ENCODE peak calls at places on chromosomes 13 and 19, in six cellular contexts. One of them, this sample, is unnamed.

GRCh38 chr13:38223093-38223492 is 126.6 kb upstream of the UFM1 start:
- DNase-seq in DND-41: no peak
- DNase-seq in colonic mucosa: no peak
- DNase-seq in tibial artery: no peak
- DNase-seq in PC-3: peak; percentile 19
- DNase-seq in SJSA1: no peak
- DNase-seq in this sample: no peak

GRCh38 chr13:27978301-27978968 is 9.3 kb upstream of the CDX2 start:
- DNase-seq in DND-41: no peak
- DNase-seq in tibial artery: peak; percentile 35
- DNase-seq in colonic mucosa: peak; percentile 73
- DNase-seq in SJSA1: no peak
- DNase-seq in PC-3: no peak
- DNase-seq in this sample: no peak

GRCh38 chr13:36778083-36778671 is 40.8 kb upstream of the RFXAP start:
- DNase-seq in DND-41: no peak
- DNase-seq in colonic mucosa: no peak
- DNase-seq in PC-3: peak; percentile 17
- DNase-seq in SJSA1: peak; percentile 66
- DNase-seq in tibial artery: no peak
- DNase-seq in this sample: no peak

GRCh38 chr19:2394054-2394668 is 33.2 kb downstream of the TIMM13 start:
- DNase-seq in PC-3: no peak
- DNase-seq in SJSA1: no peak
- DNase-seq in tibial artery: no peak
- DNase-seq in colonic mucosa: peak; percentile 41
- DNase-seq in DND-41: no peak
- DNase-seq in this sample: peak; percentile 29

GRCh38 chr19:31497709-31498108 is 148.5 kb upstream of the TSHZ3 start:
- DNase-seq in SJSA1: peak; percentile 3
- DNase-seq in colonic mucosa: no peak
- DNase-seq in DND-41: no peak
- DNase-seq in PC-3: no peak
- DNase-seq in tibial artery: no peak
- DNase-seq in this sample: no peak

GRCh38 chr13:59391696-59392095 is 772.0 kb downstream of the DIAPH3 start:
- DNase-seq in SJSA1: peak; percentile 55
- DNase-seq in DND-41: peak; percentile 71
- DNase-seq in PC-3: peak; percentile 62
- DNase-seq in colonic mucosa: peak; percentile 67
- DNase-seq in tibial artery: no peak
- DNase-seq in this sample: peak; percentile 77

GRCh38 chr19:7545904-7546303 is 10.4 kb downstream of the PNPLA6 start:
- DNase-seq in PC-3: no peak
- DNase-seq in tibial artery: no peak
- DNase-seq in colonic mucosa: no peak
- DNase-seq in DND-41: no peak
- DNase-seq in SJSA1: no peak
- DNase-seq in this sample: no peak

GRCh38 chr19:51627491-51628138 is 2.6 kb downstream of the SIGLEC5 start:
- DNase-seq in PC-3: no peak
- DNase-seq in SJSA1: no peak
- DNase-seq in DND-41: no peak
- DNase-seq in tibial artery: no peak
- DNase-seq in colonic mucosa: no peak
- DNase-seq in this sample: no peak

GRCh38 chr13:38417727-38418126 is 68.1 kb downstream of the UFM1 start:
- DNase-seq in DND-41: no peak
- DNase-seq in tibial artery: no peak
- DNase-seq in SJSA1: peak; percentile 35
- DNase-seq in PC-3: peak; percentile 73
- DNase-seq in colonic mucosa: no peak
- DNase-seq in this sample: no peak

GRCh38 chr19:18590273-18591272 is 2.0 kb downstream of the REX1BD start:
- DNase-seq in PC-3: no peak
- DNase-seq in colonic mucosa: no peak
- DNase-seq in SJSA1: no peak
- DNase-seq in tibial artery: peak; percentile 85
- DNase-seq in DND-41: peak; percentile 25
- DNase-seq in this sample: peak; percentile 21
- H3K4me3 ChIP-seq in PC-3: peak overlapping the region; percentile 79
- H3K4me3 ChIP-seq in colonic mucosa: no peak overlapping the region
- H3K4me3 ChIP-seq in SJSA1: no peak overlapping the region
- H3K4me3 ChIP-seq in tibial artery: no peak overlapping the region
- H3K4me3 ChIP-seq in DND-41: no peak overlapping the region
- H3K4me3 ChIP-seq in this sample: no peak overlapping the region

DNA sequence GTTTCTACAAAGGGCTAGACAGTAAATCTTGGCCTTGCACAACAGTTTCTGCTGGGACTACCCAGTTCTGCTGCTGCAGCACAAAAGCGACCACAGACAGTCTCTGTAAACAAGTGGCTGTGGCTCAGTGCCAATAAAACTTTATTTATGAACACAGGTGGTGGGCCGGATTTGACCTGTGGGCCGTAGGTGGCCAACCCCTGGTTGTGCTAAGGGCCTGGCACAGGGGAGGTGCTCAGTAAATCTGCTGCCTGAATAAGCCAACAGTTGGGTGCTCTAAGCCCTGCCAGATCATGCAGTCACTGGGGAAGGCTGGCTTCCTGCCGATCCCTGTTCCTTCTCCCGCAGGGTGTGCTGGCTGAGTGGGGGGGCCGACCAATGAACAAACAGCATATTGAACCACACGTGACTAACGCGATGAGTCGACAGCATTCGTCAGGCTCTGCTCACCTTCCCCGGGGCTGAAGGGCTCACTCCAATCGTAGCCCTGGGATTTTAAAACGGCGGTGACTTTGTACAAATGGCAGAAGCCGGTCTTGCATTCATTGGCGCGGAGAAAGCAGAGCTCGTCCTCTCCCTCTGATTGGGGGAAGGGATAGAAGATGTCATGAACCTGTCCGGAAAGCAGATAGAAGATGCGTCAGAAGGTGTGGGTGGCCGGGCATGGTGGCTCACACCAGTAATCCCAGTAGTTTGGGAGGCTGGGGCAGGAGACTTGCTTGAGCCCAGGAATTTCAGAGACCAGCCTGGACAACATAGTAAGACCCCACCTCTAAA is 24.3 kb upstream of the MYDGF start:
- DNase-seq in PC-3: peak; percentile 100
- DNase-seq in DND-41: no peak
- DNase-seq in SJSA1: peak; percentile 93
- DNase-seq in colonic mucosa: no peak
- DNase-seq in tibial artery: no peak
- DNase-seq in this sample: no peak
- H3K4me3 ChIP-seq in PC-3: peak overlapping the region; percentile 1
- H3K4me3 ChIP-seq in DND-41: no peak overlapping the region
- H3K4me3 ChIP-seq in SJSA1: no peak overlapping the region
- H3K4me3 ChIP-seq in colonic mucosa: no peak overlapping the region
- H3K4me3 ChIP-seq in tibial artery: no peak overlapping the region
- H3K4me3 ChIP-seq in this sample: no peak overlapping the region

GRCh38 chr13:112968380-112968909 is 569 bp upstream of the MCF2L start:
- DNase-seq in SJSA1: no peak
- DNase-seq in colonic mucosa: peak; percentile 78
- DNase-seq in PC-3: peak; percentile 41
- DNase-seq in DND-41: peak; percentile 38
- DNase-seq in tibial artery: peak; percentile 60
- DNase-seq in this sample: peak; percentile 69

GRCh38 chr13:112966776-112967175 is 2.2 kb upstream of the MCF2L start:
- DNase-seq in colonic mucosa: no peak
- DNase-seq in PC-3: no peak
- DNase-seq in DND-41: no peak
- DNase-seq in tibial artery: peak; percentile 37
- DNase-seq in SJSA1: no peak
- DNase-seq in this sample: no peak

GRCh38 chr13:112969692-112970338 is 801 bp downstream of the MCF2L start:
- DNase-seq in tibial artery: no peak
- DNase-seq in SJSA1: no peak
- DNase-seq in colonic mucosa: no peak
- DNase-seq in PC-3: no peak
- DNase-seq in DND-41: no peak
- DNase-seq in this sample: no peak

GRCh38 chr13:112968910-112969691 is at the start of gene MCF2L:
- DNase-seq in colonic mucosa: peak; percentile 63
- DNase-seq in tibial artery: peak; percentile 53
- DNase-seq in SJSA1: no peak
- DNase-seq in PC-3: peak; percentile 45
- DNase-seq in DND-41: peak; percentile 73
- DNase-seq in this sample: peak; percentile 79

DNA sequence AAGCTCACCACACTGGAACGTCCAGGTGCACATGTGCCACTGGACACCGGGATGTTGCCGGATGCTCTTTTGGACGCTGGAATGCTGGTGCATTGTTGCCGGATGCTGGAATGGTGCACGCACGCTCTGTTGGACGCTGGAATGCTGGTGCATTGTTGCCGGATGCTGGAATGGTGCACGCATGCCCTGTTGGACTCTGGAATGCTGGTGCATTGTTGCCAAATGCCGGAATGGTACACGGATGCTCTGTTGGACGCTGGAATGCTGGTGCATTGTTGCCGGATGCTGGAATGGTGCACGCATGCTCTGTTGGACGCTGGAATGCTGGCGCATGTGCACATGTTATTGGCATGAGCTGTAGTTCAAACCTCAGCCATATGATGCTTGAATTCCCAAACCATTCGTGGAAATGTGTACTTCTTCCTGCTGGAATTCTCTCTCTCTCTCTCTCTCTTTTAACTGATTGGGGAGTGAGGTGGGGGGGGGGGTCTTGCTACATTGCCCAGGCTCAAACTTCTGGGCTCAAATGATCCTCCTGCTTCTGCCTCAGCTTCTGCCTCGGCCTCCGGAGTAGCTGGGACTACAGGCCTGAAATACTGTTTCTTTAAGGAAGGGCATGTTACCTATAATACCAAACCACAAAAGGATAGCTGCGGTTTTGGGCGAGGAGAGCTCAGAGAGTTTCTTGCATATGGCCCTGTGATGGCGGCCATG is 1.2 kb upstream of the MCF2L start:
- DNase-seq in PC-3: no peak
- DNase-seq in DND-41: no peak
- DNase-seq in SJSA1: no peak
- DNase-seq in colonic mucosa: no peak
- DNase-seq in tibial artery: peak; percentile 41
- DNase-seq in this sample: no peak
- H3K4me3 ChIP-seq in PC-3: peak overlapping the region; percentile 66
- H3K4me3 ChIP-seq in DND-41: no peak overlapping the region
- H3K4me3 ChIP-seq in SJSA1: no peak overlapping the region
- H3K4me3 ChIP-seq in colonic mucosa: peak overlapping the region; percentile 42
- H3K4me3 ChIP-seq in tibial artery: no peak overlapping the region
- H3K4me3 ChIP-seq in this sample: peak overlapping the region; percentile 73

DNA sequence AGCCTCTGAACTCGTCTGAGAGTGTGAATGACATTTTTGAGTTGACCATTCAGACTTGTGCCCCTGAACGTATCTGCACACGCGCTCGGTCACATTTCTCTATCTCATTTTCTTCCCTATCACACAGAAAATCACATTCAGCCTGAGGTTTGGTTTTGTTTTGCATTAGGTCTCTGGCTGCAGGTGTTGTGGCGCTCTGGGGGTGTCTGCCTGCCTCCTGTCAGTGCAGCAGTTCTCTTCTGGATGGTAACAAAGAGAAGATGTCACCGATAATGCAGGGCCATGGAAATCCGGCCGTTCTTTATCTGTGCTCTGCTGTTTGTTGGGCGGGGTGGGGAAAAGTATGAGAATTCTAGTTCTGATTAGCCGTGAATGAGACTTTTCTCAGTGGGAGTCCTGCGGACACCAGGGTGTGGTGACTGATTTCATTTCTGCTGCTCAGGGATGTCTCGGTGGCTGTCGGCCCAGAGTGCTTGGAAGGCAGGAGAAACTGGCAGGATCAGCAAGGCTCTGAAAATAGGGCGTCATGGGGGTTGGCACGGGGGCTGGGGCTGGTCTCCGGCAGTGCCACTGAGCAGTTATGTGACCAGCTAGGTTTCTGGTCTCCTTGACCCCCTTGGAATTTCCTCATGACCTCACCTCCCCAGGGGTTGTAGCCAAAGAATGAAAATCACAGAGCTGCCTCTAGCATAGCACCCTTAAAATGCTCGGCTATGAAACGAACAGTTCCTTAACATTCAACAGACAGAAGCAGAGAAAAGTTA is 5.1 kb downstream of the RNF113B start:
- DNase-seq in PC-3: no peak
- DNase-seq in SJSA1: peak; percentile 47
- DNase-seq in tibial artery: peak; percentile 82
- DNase-seq in colonic mucosa: no peak
- DNase-seq in DND-41: no peak
- DNase-seq in this sample: no peak
- H3K4me3 ChIP-seq in PC-3: no peak overlapping the region
- H3K4me3 ChIP-seq in SJSA1: no peak overlapping the region
- H3K4me3 ChIP-seq in tibial artery: peak overlapping the region; percentile 16
- H3K4me3 ChIP-seq in colonic mucosa: no peak overlapping the region
- H3K4me3 ChIP-seq in DND-41: no peak overlapping the region
- H3K4me3 ChIP-seq in this sample: no peak overlapping the region

DNA sequence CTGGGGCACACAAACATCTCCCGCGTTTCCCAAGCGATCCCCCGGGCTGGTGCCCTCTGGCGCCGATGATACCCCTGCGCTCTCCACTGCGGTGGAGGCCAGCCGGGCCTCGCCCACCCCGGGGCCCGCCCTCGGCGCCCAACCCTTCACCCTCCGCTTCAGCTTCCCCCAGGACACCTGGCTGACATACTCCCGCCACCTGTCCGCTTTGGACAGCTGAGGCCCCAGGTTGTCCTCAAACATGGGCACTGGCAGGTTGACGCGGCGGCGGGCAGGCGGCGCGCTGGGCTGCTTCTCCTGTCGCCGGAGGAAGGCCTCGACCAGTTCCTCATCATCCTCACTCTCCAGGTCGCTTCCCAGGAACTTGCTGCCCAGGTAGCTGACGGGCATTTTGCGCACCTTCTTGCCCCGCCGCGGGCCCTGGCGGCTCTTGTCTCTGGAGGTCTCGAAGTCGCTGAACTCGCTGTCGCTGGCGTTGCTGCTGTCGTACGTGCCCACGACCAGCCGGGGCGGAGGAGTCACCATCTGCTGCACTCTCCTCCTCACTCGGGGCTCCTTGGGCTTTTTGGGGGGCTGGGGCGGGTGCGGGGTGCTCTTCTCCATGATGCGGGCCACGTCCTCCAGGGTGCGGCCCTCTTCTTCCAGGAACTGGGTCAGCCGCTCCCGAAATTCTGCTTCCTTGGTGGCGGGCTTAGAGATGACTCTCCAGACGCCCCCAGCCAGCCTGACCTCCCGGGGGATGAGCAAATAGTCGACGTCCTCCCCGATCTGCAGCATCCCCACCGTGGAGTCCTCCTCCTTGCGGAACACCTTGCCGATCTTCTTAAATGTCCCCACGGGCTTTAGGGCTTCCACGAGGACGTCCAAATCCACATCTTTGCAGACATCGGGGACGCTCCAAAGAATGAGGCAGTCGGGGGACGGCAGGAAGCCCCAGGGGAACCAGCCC is 1.1 kb downstream of the CCDC8 start:
- DNase-seq in DND-41: no peak
- DNase-seq in PC-3: no peak
- DNase-seq in SJSA1: no peak
- DNase-seq in colonic mucosa: no peak
- DNase-seq in tibial artery: no peak
- DNase-seq in this sample: no peak
- H3K4me3 ChIP-seq in DND-41: no peak overlapping the region
- H3K4me3 ChIP-seq in PC-3: no peak overlapping the region
- H3K4me3 ChIP-seq in SJSA1: peak overlapping the region; percentile 48
- H3K4me3 ChIP-seq in colonic mucosa: peak overlapping the region; percentile 25
- H3K4me3 ChIP-seq in tibial artery: peak overlapping the region; percentile 71
- H3K4me3 ChIP-seq in this sample: no peak overlapping the region

GRCh38 chr13:20526664-20527063 is 1.0 kb upstream of the CRYL1 start:
- DNase-seq in tibial artery: no peak
- DNase-seq in SJSA1: no peak
- DNase-seq in DND-41: peak; percentile 18
- DNase-seq in PC-3: no peak
- DNase-seq in colonic mucosa: no peak
- DNase-seq in this sample: no peak
- H3K4me3 ChIP-seq in tibial artery: peak overlapping the region; percentile 92
- H3K4me3 ChIP-seq in SJSA1: peak overlapping the region; percentile 93
- H3K4me3 ChIP-seq in DND-41: peak overlapping the region; percentile 59
- H3K4me3 ChIP-seq in PC-3: peak overlapping the region; percentile 94
- H3K4me3 ChIP-seq in colonic mucosa: peak overlapping the region; percentile 98
- H3K4me3 ChIP-seq in this sample: peak overlapping the region; percentile 68

This sample was measured in naive thymus-derived CD4-positive, alpha-beta T cell.